ENCODE peak calls at places on chromosomes 13 and 19, in eight cellular contexts. E, V, R, D, W, O, I and Q are unnamed samples.

GRCh38 chr13:69591437-69591836 is 516.2 kb upstream of the ATXN8OS start:
- DNase-seq in O (no peak), D (no peak), V (no peak), R (no peak), E (no peak), I (no peak), W (no peak), Q (no peak)

GRCh38 chr13:109755997-109756396 is 30.4 kb downstream of the IRS2 start:
- DNase-seq in W (no peak), V (no peak), R (no peak), D (no peak), I (no peak), E (no peak), O (no peak), Q (no peak)

GRCh38 chr13:90222758-90223157 is 1124.7 kb upstream of the MIR17HG start:
- DNase-seq in O (no peak), D (no peak), V (no peak), W (no peak), E (no peak), I (no peak), R (no peak), Q (no peak)

GRCh38 chr19:40754611-40755247 is 3.7 kb downstream of the SNRPA start:
- DNase-seq in D (no peak), V (no peak), I (no peak), O (no peak), W (peak; percentile 53), E (no peak), R (peak; percentile 55), Q (no peak)

GRCh38 chr19:48400018-48400742 is 6.7 kb downstream of the GRIN2D start:
- DNase-seq in W (peak; percentile 89), V (peak; percentile 53), O (peak; percentile 65), E (peak; percentile 76), I (no peak), D (no peak), R (peak; percentile 74), Q (no peak)

GRCh38 chr19:50414850-50415660 is 3.7 kb upstream of the SPIB start:
- DNase-seq in V (peak; percentile 75), R (peak; percentile 64), O (peak; percentile 76), I (peak; percentile 58), W (peak; percentile 86), D (no peak), E (peak; percentile 87), Q (no peak)

GRCh38 chr13:90547272-90547790 is 800.2 kb upstream of the MIR17HG start:
- DNase-seq in E (no peak), W (no peak), D (no peak), R (no peak), O (no peak), I (no peak), V (no peak), Q (no peak)

GRCh38 chr13:52156724-52157251 is 2.6 kb downstream of the NEK3 start:
- DNase-seq in O (peak; percentile 30), D (no peak), I (no peak), E (no peak), R (no peak), V (no peak), W (no peak), Q (no peak)

GRCh38 chr13:69324109-69324886 is 783.3 kb upstream of the ATXN8OS start:
- DNase-seq in R (peak; percentile 37), O (peak; percentile 1), I (no peak), D (peak; percentile 12), V (no peak), E (no peak), W (peak; percentile 43), Q (no peak)

GRCh38 chr13:40508112-40508511 is 158.3 kb downstream of the FOXO1 start:
- DNase-seq in E (no peak), D (peak; percentile 33), V (no peak), O (peak; percentile 93), R (peak; percentile 30), W (peak; percentile 51), I (no peak), Q (no peak)

GRCh38 chr13:84303035-84303434 is 420.8 kb upstream of the SLITRK1 start:
- DNase-seq in R (no peak), I (no peak), D (no peak), V (no peak), E (no peak), O (no peak), W (no peak), Q (no peak)

GRCh38 chr19:2728783-2729387 is 7.7 kb upstream of the DIRAS1 start:
- DNase-seq in W (no peak), V (no peak), R (no peak), O (no peak), I (no peak), D (no peak), E (no peak), Q (no peak)

GRCh38 chr13:110617326-110618072 is 2.2 kb downstream of the NAXD start:
- DNase-seq in O (peak; percentile 84), R (peak; percentile 66), W (no peak), V (no peak), D (peak; percentile 47), E (no peak), I (peak; percentile 45), Q (no peak)

GRCh38 chr13:50914301-50914700 is 4.7 kb downstream of the RNASEH2B start:
- DNase-seq in E (no peak), W (no peak), R (no peak), V (no peak), I (no peak), O (no peak), D (no peak), Q (no peak)

GRCh38 chr19:42254083-42254849 is 662 bp downstream of the ERF start:
- DNase-seq in I (peak; percentile 83), O (peak; percentile 57), R (peak; percentile 52), E (peak; percentile 80), V (peak; percentile 79), D (no peak), W (peak; percentile 92), Q (no peak)

GRCh38 chr19:42252365-42253244 is 2.3 kb downstream of the ERF start:
- DNase-seq in I (peak; percentile 73), O (peak; percentile 50), R (peak; percentile 59), D (no peak), E (no peak), W (peak; percentile 52), V (peak; percentile 46), Q (no peak)

GRCh38 chr19:42253245-42254082 is 1.5 kb downstream of the ERF start:
- DNase-seq in D (no peak), W (peak; percentile 81), O (peak; percentile 48), R (peak; percentile 55), I (peak; percentile 74), V (peak; percentile 65), E (peak; percentile 80), Q (no peak)

GRCh38 chr19:42255766-42256750 is 1.1 kb upstream of the ERF start:
- DNase-seq in E (peak; percentile 79), I (peak; percentile 66), D (no peak), R (peak; percentile 60), V (peak; percentile 69), O (peak; percentile 78), W (peak; percentile 80), Q (no peak)

GRCh38 chr19:42254850-42255765 is at the start of gene ERF:
- DNase-seq in W (peak; percentile 98), E (peak; percentile 95), V (peak; percentile 95), I (peak; percentile 93), R (peak; percentile 95), O (peak; percentile 92), D (no peak), Q (no peak)
- TF ChIP-seq CTCF in W (no peak), E (no peak), V (no peak), I (peak; percentile 37), R (no peak), O (no peak), D (no peak), Q (no peak)

DNA sequence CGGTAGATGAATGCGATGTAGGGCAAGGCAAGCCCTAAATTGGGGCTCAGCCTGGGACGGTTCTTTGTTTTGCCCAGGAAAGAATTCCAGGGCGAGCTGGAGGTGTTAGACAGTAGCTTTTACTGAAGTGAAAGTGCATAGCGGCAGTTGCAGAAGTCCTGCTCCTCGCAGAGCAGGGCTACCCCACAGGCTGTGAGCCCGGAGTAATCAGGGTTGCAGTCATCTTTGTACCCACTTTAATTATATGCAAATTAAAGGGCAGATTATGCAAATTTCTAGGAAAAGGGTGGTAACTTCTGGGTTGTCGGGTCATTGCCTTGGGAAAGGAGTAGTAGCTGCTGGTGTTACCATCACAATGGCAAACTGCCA is 30.5 kb downstream of the VAV1 start:
- DNase-seq in D (no peak), E (no peak), V (no peak), W (no peak), O (no peak), I (no peak), R (no peak), Q (no peak)
- H3K4me3 ChIP-seq in D (no peak overlapping the region), E (no peak overlapping the region), V (no peak overlapping the region), W (no peak overlapping the region), O (no peak overlapping the region), I (no peak overlapping the region), R (no peak overlapping the region), Q (no peak overlapping the region)

GRCh38 chr19:8525401-8525684 is 11.4 kb upstream of the ZNF414 start:
- DNase-seq in E (no peak), R (no peak), I (no peak), D (no peak), V (no peak), O (no peak), W (no peak), Q (no peak)
- TF ChIP-seq CTCF in E (peak; percentile 12), R (no peak), I (no peak), D (peak; percentile 9), V (peak; percentile 41), O (peak; percentile 13), W (no peak), Q (peak; percentile 42)

GRCh38 chr19:46492841-46493235 is 2.8 kb downstream of the PNMA8B start:
- DNase-seq in I (no peak), E (no peak), V (no peak), W (no peak), O (no peak), R (no peak), D (no peak), Q (no peak)
- H3K4me3 ChIP-seq in I (peak overlapping the region; percentile 23), E (peak overlapping the region; percentile 62), V (peak overlapping the region; percentile 69), W (no peak overlapping the region), O (no peak overlapping the region), R (no peak overlapping the region), D (no peak overlapping the region), Q (no peak overlapping the region)

GRCh38 chr13:47959468-47960088 is 41.5 kb downstream of the SUCLA2 start:
- DNase-seq in E (no peak), D (no peak), I (no peak), R (no peak), V (no peak), O (no peak), W (no peak), Q (no peak)

GRCh38 chr13:47962237-47962636 is 38.8 kb downstream of the SUCLA2 start:
- DNase-seq in E (no peak), W (no peak), V (no peak), O (no peak), I (no peak), D (no peak), R (no peak), Q (no peak)

DNA sequence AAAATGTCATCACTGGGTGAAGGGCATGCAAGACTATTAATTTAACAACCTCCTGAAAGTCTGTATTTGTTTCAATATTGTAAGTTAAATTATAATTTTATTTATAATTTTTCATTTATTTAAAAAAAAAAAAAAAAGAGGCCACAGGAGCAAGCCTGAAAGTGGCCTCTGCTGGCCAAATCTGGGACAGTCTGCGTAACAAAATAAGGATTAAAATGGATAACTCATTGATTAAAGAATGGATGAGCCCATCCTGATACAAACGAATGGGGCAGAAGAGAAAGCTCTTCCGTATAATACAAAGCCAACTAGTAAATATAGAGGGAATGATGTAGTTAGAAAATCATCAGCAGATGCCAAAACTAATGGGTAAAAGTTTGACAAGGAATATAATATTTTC is 36.2 kb downstream of the SUCLA2 start:
- DNase-seq in O (no peak), I (no peak), V (no peak), E (no peak), R (no peak), D (no peak), W (no peak), Q (no peak)
- TF ChIP-seq CTCF in O (peak; percentile 5), I (no peak), V (no peak), E (no peak), R (no peak), D (peak; percentile 26), W (no peak), Q (no peak)

GRCh38 chr19:5207806-5208205 is 132.8 kb downstream of the PTPRS start:
- DNase-seq in E (no peak), V (no peak), W (no peak), D (no peak), I (no peak), R (no peak), O (no peak), Q (no peak)
- H3K4me3 ChIP-seq in E (no peak overlapping the region), V (no peak overlapping the region), W (no peak overlapping the region), D (no peak overlapping the region), I (no peak overlapping the region), R (no peak overlapping the region), O (no peak overlapping the region), Q (no peak overlapping the region)